ENCODE peak calls at places on chromosomes 5 and 9, in four cellular contexts. One of them, this sample, is unnamed.

GRCh38 chr5:399296-400281 is 43.4 kb upstream of the EXOC3 start:
- DNase-seq in HL-60: peak
- DNase-seq in GM12878: peak
- DNase-seq in K562: peak
- DNase-seq in this sample: peak

GRCh38 chr9:124849801-124850200 is 3.5 kb upstream of the WDR38 start:
- DNase-seq in HL-60: no peak
- DNase-seq in GM12878: no peak
- DNase-seq in K562: no peak
- DNase-seq in this sample: no peak

GRCh38 chr9:136245194-136246150 is at the start of gene QSOX2:
- DNase-seq in HL-60: peak
- DNase-seq in GM12878: peak
- DNase-seq in K562: peak
- DNase-seq in this sample: peak

GRCh38 chr9:106860731-106861584 is 2.0 kb upstream of the ZNF462 start:
- DNase-seq in HL-60: no peak
- DNase-seq in GM12878: no peak
- DNase-seq in K562: no peak
- DNase-seq in this sample: no peak

GRCh38 chr5:90387508-90387907 is 22.0 kb downstream of the CETN3 start:
- DNase-seq in HL-60: no peak
- DNase-seq in GM12878: no peak
- DNase-seq in K562: no peak
- DNase-seq in this sample: no peak

GRCh38 chr9:92636627-92637026 is 33.3 kb downstream of the IPPK start:
- DNase-seq in HL-60: no peak
- DNase-seq in GM12878: no peak
- DNase-seq in K562: no peak
- DNase-seq in this sample: no peak

GRCh38 chr9:115234094-115234493 is 116.1 kb upstream of the TNC start:
- DNase-seq in HL-60: no peak
- DNase-seq in GM12878: no peak
- DNase-seq in K562: no peak
- DNase-seq in this sample: no peak

GRCh38 chr9:115170674-115171073 is 52.7 kb upstream of the TNC start:
- DNase-seq in HL-60: no peak
- DNase-seq in GM12878: no peak
- DNase-seq in K562: no peak
- DNase-seq in this sample: no peak

GRCh38 chr9:82651474-82651873 is 411.5 kb downstream of the RASEF start:
- DNase-seq in HL-60: no peak
- DNase-seq in GM12878: no peak
- DNase-seq in K562: no peak
- DNase-seq in this sample: no peak

GRCh38 chr5:80961376-80962281 is 1.5 kb downstream of the RASGRF2 start:
- DNase-seq in HL-60: no peak
- DNase-seq in GM12878: no peak
- DNase-seq in K562: no peak
- DNase-seq in this sample: no peak

GRCh38 chr9:111161015-111161415 is 122.7 kb upstream of the LPAR1 start:
- DNase-seq in HL-60: no peak
- DNase-seq in GM12878: no peak
- DNase-seq in K562: no peak
- DNase-seq in this sample: no peak

GRCh38 chr5:113293613-113294340 is 141.0 kb downstream of the TSSK1B start:
- DNase-seq in HL-60: no peak
- DNase-seq in GM12878: no peak
- DNase-seq in K562: no peak
- DNase-seq in this sample: peak

GRCh38 chr5:125484272-125485002 is 738.0 kb upstream of the ZNF608 start:
- DNase-seq in HL-60: no peak
- DNase-seq in GM12878: no peak
- DNase-seq in K562: no peak
- DNase-seq in this sample: no peak

GRCh38 chr5:91383956-91384300 is 811 bp upstream of the ARRDC3 start:
- DNase-seq in HL-60: no peak
- DNase-seq in GM12878: peak
- DNase-seq in K562: no peak
- DNase-seq in this sample: no peak

GRCh38 chr5:39014544-39014943 is 59.7 kb downstream of the RICTOR start:
- DNase-seq in HL-60: no peak
- DNase-seq in GM12878: no peak
- DNase-seq in K562: no peak
- DNase-seq in this sample: no peak

GRCh38 chr9:113640418-113640817 is 176.9 kb downstream of the RGS3 start:
- DNase-seq in HL-60: no peak
- DNase-seq in GM12878: no peak
- DNase-seq in K562: no peak
- DNase-seq in this sample: no peak

GRCh38 chr5:3142261-3143027 is 391.0 kb upstream of the IRX2 start:
- DNase-seq in HL-60: no peak
- DNase-seq in GM12878: no peak
- DNase-seq in K562: no peak
- DNase-seq in this sample: no peak

GRCh38 chr5:89372176-89372575 is 489.2 kb upstream of the MEF2C start:
- DNase-seq in HL-60: no peak
- DNase-seq in GM12878: no peak
- DNase-seq in K562: no peak
- DNase-seq in this sample: no peak

GRCh38 chr9:121930970-121931369 is 162.1 kb downstream of the TTLL11 start:
- DNase-seq in HL-60: no peak
- DNase-seq in GM12878: no peak
- DNase-seq in K562: no peak
- DNase-seq in this sample: no peak

GRCh38 chr9:96009223-96009602 is 133.7 kb downstream of the ERCC6L2 start:
- DNase-seq in HL-60: no peak
- DNase-seq in GM12878: no peak
- DNase-seq in K562: no peak
- DNase-seq in this sample: no peak

GRCh38 chr5:15823413-15823812 is 323.4 kb downstream of the FBXL7 start:
- DNase-seq in HL-60: no peak
- DNase-seq in GM12878: no peak
- DNase-seq in K562: no peak
- DNase-seq in this sample: no peak

GRCh38 chr5:139982157-139982974 is 60.7 kb downstream of the NRG2 start:
- DNase-seq in HL-60: no peak
- DNase-seq in GM12878: no peak
- DNase-seq in K562: peak
- DNase-seq in this sample: no peak

GRCh38 chr9:33110686-33111085 is 34.2 kb upstream of the SMU1 start:
- DNase-seq in HL-60: no peak
- DNase-seq in GM12878: no peak
- DNase-seq in K562: no peak
- DNase-seq in this sample: no peak

GRCh38 chr9:99474186-99474585 is 252.1 kb downstream of the SEC61B start:
- DNase-seq in HL-60: no peak
- DNase-seq in GM12878: no peak
- DNase-seq in K562: no peak
- DNase-seq in this sample: no peak

GRCh38 chr5:165457854-165458481 is 1952.5 kb downstream of the MAT2B start:
- DNase-seq in HL-60: peak
- DNase-seq in GM12878: no peak
- DNase-seq in K562: no peak
- DNase-seq in this sample: no peak

GRCh38 chr5:136174021-136174659 is 18.8 kb downstream of the SMIM32 start:
- DNase-seq in HL-60: no peak
- DNase-seq in GM12878: peak
- DNase-seq in K562: peak
- DNase-seq in this sample: no peak

GRCh38 chr5:73909474-73909873 is 283.5 kb downstream of the ARHGEF28 start:
- DNase-seq in HL-60: no peak
- DNase-seq in GM12878: no peak
- DNase-seq in K562: no peak
- DNase-seq in this sample: no peak

GRCh38 chr5:178122346-178122745 is 8.5 kb upstream of the RMND5B start:
- DNase-seq in HL-60: no peak
- DNase-seq in GM12878: no peak
- DNase-seq in K562: no peak
- DNase-seq in this sample: no peak

GRCh38 chr5:16456103-16456832 is 9.3 kb downstream of the ZNF622 start:
- DNase-seq in HL-60: no peak
- DNase-seq in GM12878: no peak
- DNase-seq in K562: peak
- DNase-seq in this sample: no peak

GRCh38 chr5:174751154-174751990 is 27.0 kb downstream of the MSX2 start:
- DNase-seq in HL-60: no peak
- DNase-seq in GM12878: no peak
- DNase-seq in K562: no peak
- DNase-seq in this sample: no peak

GRCh38 chr9:70884276-70884675 is 237.1 kb downstream of the TRPM3 start:
- DNase-seq in HL-60: no peak
- DNase-seq in GM12878: no peak
- DNase-seq in K562: no peak
- DNase-seq in this sample: no peak

GRCh38 chr9:21070887-21071286 is 6.9 kb downstream of the IFNB1 start:
- DNase-seq in HL-60: no peak
- DNase-seq in GM12878: no peak
- DNase-seq in K562: no peak
- DNase-seq in this sample: no peak

GRCh38 chr9:21075484-21075883 is 2.3 kb downstream of the IFNB1 start:
- DNase-seq in HL-60: no peak
- DNase-seq in GM12878: no peak
- DNase-seq in K562: no peak
- DNase-seq in this sample: no peak

DNA sequence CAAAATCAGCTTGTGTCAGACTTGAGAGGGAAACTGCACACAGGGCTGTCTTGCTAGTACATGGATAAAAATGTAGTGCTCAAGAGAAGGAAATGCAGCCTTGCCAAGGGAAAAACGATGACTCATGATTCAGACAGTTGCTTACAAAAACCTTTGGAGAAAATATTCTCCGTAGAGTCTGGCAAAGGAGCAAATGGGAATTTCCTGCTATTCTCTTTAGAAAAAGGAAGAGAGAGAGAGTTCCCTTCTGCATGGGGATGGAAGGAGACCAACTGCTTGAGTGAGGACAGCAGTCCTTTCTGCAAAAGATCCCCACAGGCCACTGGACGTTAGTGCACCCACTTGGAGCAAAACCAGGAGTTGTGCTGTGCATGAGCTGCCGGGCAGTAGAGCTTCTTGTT is 7.6 kb downstream of the IFNB1 start:
- DNase-seq in HL-60: no peak
- DNase-seq in GM12878: no peak
- DNase-seq in K562: no peak
- DNase-seq in this sample: no peak
- TF ChIP-seq SPI1 in HL-60: no peak
- TF ChIP-seq SPI1 in GM12878: no peak
- TF ChIP-seq SPI1 in K562: no peak
- TF ChIP-seq SPI1 in this sample: no peak

DNA sequence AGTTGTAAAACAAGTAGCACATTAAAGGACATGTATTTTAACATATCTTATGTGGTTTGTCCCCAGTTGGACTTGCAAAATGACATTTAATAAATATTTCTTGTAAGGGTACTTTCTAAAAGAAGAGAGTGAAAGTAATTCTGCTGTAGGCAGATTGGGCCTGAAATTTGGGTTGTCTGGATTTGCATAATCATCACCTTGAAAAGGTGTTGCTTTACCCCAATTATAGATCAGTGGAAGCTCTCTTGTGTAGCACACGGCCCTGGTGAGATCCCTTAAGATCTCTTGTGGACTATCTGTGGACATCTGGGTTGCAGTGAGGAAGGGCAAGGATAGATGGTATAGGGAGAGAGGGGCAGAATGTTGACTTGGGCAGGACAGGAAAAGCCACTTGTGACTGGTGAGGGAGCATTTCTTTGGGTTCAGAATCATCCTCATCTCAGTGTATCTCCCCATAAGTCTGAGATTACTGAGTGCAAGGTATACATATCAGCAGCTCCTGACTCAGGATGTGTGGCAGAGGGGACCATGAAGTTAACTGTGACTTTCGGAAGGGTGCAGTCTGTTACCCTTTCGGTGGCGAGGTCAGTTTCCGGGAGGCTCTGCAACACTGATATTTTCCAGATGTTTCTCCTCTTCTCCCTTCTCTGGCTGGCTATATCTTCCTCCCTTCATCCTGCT is 2.0 kb upstream of the TNFAIP8 start:
- DNase-seq in HL-60: no peak
- DNase-seq in GM12878: peak
- DNase-seq in K562: no peak
- DNase-seq in this sample: no peak
- TF ChIP-seq SPI1 in HL-60: no peak
- TF ChIP-seq SPI1 in GM12878: no peak
- TF ChIP-seq SPI1 in K562: no peak
- TF ChIP-seq SPI1 in this sample: no peak

DNA sequence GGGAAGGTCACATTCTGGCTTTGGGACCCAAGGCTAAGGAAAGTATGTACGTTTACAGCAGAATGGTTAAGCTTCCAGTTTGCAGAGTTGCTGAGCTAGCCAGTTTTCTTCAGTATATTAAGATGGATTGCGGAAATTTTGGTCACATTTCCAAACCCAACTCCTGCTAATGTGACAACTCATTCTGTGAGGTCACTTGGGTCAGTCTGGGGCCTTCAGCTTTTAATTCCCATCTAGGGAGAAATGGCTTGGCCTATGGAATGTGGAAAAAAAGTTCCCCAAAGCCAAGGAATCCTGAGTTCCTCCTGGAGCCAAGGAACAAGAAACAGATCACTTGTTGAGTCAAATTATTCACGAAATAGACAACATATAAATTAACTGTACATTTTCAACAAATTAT is 8.6 kb downstream of the KCNV2 start:
- DNase-seq in HL-60: no peak
- DNase-seq in GM12878: no peak
- DNase-seq in K562: no peak
- DNase-seq in this sample: no peak
- TF ChIP-seq SPI1 in HL-60: no peak
- TF ChIP-seq SPI1 in GM12878: no peak
- TF ChIP-seq SPI1 in K562: no peak
- TF ChIP-seq SPI1 in this sample: no peak

DNA sequence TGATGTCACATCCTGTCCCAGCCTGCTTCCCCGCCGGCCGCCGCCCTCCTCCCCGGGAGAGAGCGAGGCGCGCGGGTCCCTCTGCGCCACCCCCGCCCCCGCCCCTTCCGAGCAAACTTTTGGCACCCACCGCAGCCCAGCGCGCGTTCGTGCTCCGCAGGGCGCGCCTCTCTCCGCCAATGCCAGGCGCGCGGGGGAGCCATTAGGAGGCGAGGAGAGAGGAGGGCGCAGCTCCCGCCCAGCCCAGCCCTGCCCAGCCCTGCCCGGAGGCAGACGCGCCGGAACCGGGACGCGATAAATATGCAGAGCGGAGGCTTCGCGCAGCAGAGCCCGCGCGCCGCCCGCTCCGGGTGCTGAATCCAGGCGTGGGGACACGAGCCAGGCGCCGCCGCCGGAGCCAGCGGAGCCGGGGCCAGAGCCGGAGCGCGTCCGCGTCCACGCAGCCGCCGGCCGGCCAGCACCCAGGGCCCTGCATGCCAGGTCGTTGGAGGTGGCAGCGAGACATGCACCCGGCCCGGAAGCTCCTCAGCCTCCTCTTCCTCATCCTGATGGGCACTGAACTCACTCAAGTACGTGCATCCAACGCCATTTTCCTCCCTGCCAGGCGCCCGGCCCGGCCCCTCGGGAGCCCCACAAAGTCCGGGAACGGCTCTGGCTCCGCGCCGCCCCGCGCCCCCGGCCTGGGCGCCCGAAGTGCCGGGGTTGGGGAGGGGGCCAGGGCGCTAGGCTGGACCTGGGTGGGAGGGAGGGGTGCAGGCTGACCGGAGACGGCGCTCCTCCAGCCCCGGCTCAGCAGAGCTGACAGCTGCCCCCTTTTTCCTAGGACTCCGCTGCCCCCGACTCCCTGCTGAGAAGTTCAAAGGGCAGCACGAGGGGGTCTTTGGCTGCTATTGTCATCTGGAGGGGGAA is 12.0 kb upstream of the OLFM1 start:
- DNase-seq in HL-60: no peak
- DNase-seq in GM12878: no peak
- DNase-seq in K562: no peak
- DNase-seq in this sample: no peak
- TF ChIP-seq SPI1 in HL-60: no peak
- TF ChIP-seq SPI1 in GM12878: no peak
- TF ChIP-seq SPI1 in K562: no peak
- TF ChIP-seq SPI1 in this sample: no peak